ENCODE peak calls at places on chromosomes 12 and 14, in eight cellular contexts. One of them, this sample, is unnamed.

GRCh38 chr14:64539186-64539552 is 1.4 kb upstream of the HSPA2 start:
- DNase-seq in aorta: no peak
- DNase-seq in psoas muscle: no peak
- DNase-seq in HCT116: no peak
- DNase-seq in Peyer's patch: no peak
- DNase-seq in left ventricle myocardium inferior: no peak
- DNase-seq in tibial nerve: no peak
- DNase-seq in lung: no peak
- DNase-seq in this sample: no peak

GRCh38 chr14:31893156-31893813 is 183.8 kb upstream of the ARHGAP5 start:
- DNase-seq in psoas muscle: no peak
- DNase-seq in Peyer's patch: no peak
- DNase-seq in HCT116: no peak
- DNase-seq in lung: no peak
- DNase-seq in left ventricle myocardium inferior: no peak
- DNase-seq in aorta: no peak
- DNase-seq in tibial nerve: no peak
- DNase-seq in this sample: no peak

GRCh38 chr12:107544947-107545346 is 140.7 kb upstream of the PWP1 start:
- DNase-seq in Peyer's patch: no peak
- DNase-seq in lung: no peak
- DNase-seq in HCT116: no peak
- DNase-seq in psoas muscle: no peak
- DNase-seq in tibial nerve: no peak
- DNase-seq in left ventricle myocardium inferior: no peak
- DNase-seq in aorta: no peak
- DNase-seq in this sample: no peak

GRCh38 chr12:109625749-109626377 is 52.3 kb downstream of the MVK start:
- DNase-seq in Peyer's patch: no peak
- DNase-seq in HCT116: no peak
- DNase-seq in lung: no peak
- DNase-seq in psoas muscle: no peak
- DNase-seq in aorta: no peak
- DNase-seq in left ventricle myocardium inferior: no peak
- DNase-seq in tibial nerve: no peak
- DNase-seq in this sample: no peak

GRCh38 chr14:26597136-26598080 is at the start of gene NOVA1:
- DNase-seq in lung: no peak
- DNase-seq in psoas muscle: peak; percentile 53
- DNase-seq in Peyer's patch: no peak
- DNase-seq in tibial nerve: peak; percentile 17
- DNase-seq in HCT116: no peak
- DNase-seq in left ventricle myocardium inferior: peak; percentile 21
- DNase-seq in aorta: peak; percentile 78
- DNase-seq in this sample: no peak

GRCh38 chr14:21965042-21965441 is 291.4 kb upstream of the OR4E1 start:
- DNase-seq in Peyer's patch: no peak
- DNase-seq in psoas muscle: no peak
- DNase-seq in tibial nerve: no peak
- DNase-seq in left ventricle myocardium inferior: no peak
- DNase-seq in HCT116: no peak
- DNase-seq in lung: no peak
- DNase-seq in aorta: no peak
- DNase-seq in this sample: peak; percentile 55

GRCh38 chr14:97924922-97925613 is 1127.9 kb downstream of the VRK1 start:
- DNase-seq in aorta: no peak
- DNase-seq in tibial nerve: no peak
- DNase-seq in lung: no peak
- DNase-seq in Peyer's patch: no peak
- DNase-seq in left ventricle myocardium inferior: no peak
- DNase-seq in HCT116: no peak
- DNase-seq in psoas muscle: no peak
- DNase-seq in this sample: no peak

GRCh38 chr14:36857136-36857535 is 195.5 kb downstream of the PAX9 start:
- DNase-seq in left ventricle myocardium inferior: no peak
- DNase-seq in aorta: no peak
- DNase-seq in HCT116: no peak
- DNase-seq in Peyer's patch: no peak
- DNase-seq in tibial nerve: no peak
- DNase-seq in psoas muscle: no peak
- DNase-seq in lung: no peak
- DNase-seq in this sample: no peak

GRCh38 chr14:54683882-54684794 is 117.2 kb downstream of the SAMD4A start:
- DNase-seq in Peyer's patch: no peak
- DNase-seq in HCT116: no peak
- DNase-seq in psoas muscle: peak; percentile 77
- DNase-seq in aorta: peak; percentile 86
- DNase-seq in left ventricle myocardium inferior: peak; percentile 39
- DNase-seq in tibial nerve: no peak
- DNase-seq in lung: no peak
- DNase-seq in this sample: no peak

GRCh38 chr14:85293820-85294219 is 236.1 kb upstream of the FLRT2 start:
- DNase-seq in HCT116: no peak
- DNase-seq in lung: no peak
- DNase-seq in tibial nerve: no peak
- DNase-seq in psoas muscle: no peak
- DNase-seq in left ventricle myocardium inferior: no peak
- DNase-seq in Peyer's patch: no peak
- DNase-seq in aorta: no peak
- DNase-seq in this sample: no peak

GRCh38 chr14:51304428-51304827 is 64.4 kb downstream of the TMX1 start:
- DNase-seq in lung: no peak
- DNase-seq in tibial nerve: no peak
- DNase-seq in left ventricle myocardium inferior: no peak
- DNase-seq in psoas muscle: no peak
- DNase-seq in aorta: no peak
- DNase-seq in HCT116: no peak
- DNase-seq in Peyer's patch: no peak
- DNase-seq in this sample: no peak

GRCh38 chr14:90574640-90575131 is 177.9 kb downstream of the CALM1 start:
- DNase-seq in Peyer's patch: no peak
- DNase-seq in aorta: peak; percentile 51
- DNase-seq in left ventricle myocardium inferior: peak; percentile 69
- DNase-seq in tibial nerve: no peak
- DNase-seq in HCT116: no peak
- DNase-seq in psoas muscle: peak; percentile 79
- DNase-seq in lung: no peak
- DNase-seq in this sample: no peak

GRCh38 chr12:39402922-39403321 is 40.0 kb downstream of the KIF21A start:
- DNase-seq in left ventricle myocardium inferior: no peak
- DNase-seq in psoas muscle: no peak
- DNase-seq in aorta: no peak
- DNase-seq in lung: no peak
- DNase-seq in tibial nerve: no peak
- DNase-seq in HCT116: no peak
- DNase-seq in Peyer's patch: no peak
- DNase-seq in this sample: no peak

GRCh38 chr12:105235299-105235746 is 651 bp downstream of the APPL2 start:
- DNase-seq in psoas muscle: no peak
- DNase-seq in Peyer's patch: no peak
- DNase-seq in tibial nerve: no peak
- DNase-seq in lung: no peak
- DNase-seq in left ventricle myocardium inferior: no peak
- DNase-seq in aorta: no peak
- DNase-seq in HCT116: no peak
- DNase-seq in this sample: no peak

GRCh38 chr12:17528394-17528793 is 561.6 kb downstream of the RERGL start:
- DNase-seq in aorta: no peak
- DNase-seq in HCT116: no peak
- DNase-seq in tibial nerve: no peak
- DNase-seq in lung: no peak
- DNase-seq in left ventricle myocardium inferior: no peak
- DNase-seq in Peyer's patch: no peak
- DNase-seq in psoas muscle: no peak
- DNase-seq in this sample: no peak

GRCh38 chr12:75977952-75978671 is 53.5 kb downstream of the PHLDA1 start:
- DNase-seq in tibial nerve: peak; percentile 33
- DNase-seq in psoas muscle: no peak
- DNase-seq in aorta: no peak
- DNase-seq in lung: peak; percentile 71
- DNase-seq in HCT116: peak; percentile 94
- DNase-seq in Peyer's patch: peak; percentile 30
- DNase-seq in left ventricle myocardium inferior: no peak
- DNase-seq in this sample: peak; percentile 38

DNA sequence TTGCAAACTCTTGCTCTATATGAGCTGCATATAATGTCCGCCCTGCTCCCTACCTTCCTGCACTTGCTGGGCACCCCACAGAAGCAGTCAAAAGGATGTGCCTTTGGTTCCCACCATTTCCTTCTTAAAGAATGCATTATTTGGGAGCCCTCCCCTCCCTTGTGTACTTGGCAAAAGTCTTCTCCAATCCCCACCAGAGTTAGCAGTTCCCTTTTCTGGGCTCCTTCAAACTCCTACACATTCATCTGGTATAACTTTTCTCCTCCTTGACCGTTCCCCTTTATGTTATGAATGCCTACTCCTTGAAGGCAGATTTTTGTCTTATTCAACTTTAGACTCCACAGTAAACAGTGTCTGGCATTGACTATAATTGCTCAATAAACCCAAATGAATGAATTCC is 27.8 kb downstream of the AREL1 start:
- DNase-seq in lung: no peak
- DNase-seq in left ventricle myocardium inferior: no peak
- DNase-seq in Peyer's patch: no peak
- DNase-seq in tibial nerve: no peak
- DNase-seq in aorta: no peak
- DNase-seq in HCT116: no peak
- DNase-seq in psoas muscle: no peak
- DNase-seq in this sample: no peak
- H3K36me3 ChIP-seq in lung: peaks cover 39% of the 10 kb centered on the region
- H3K36me3 ChIP-seq in left ventricle myocardium inferior: peaks cover 44% of the 10 kb centered on the region
- H3K36me3 ChIP-seq in Peyer's patch: no peaks in the 10 kb centered on the region
- H3K36me3 ChIP-seq in tibial nerve: peaks cover 59% of the 10 kb centered on the region
- H3K36me3 ChIP-seq in aorta: no peaks in the 10 kb centered on the region
- H3K36me3 ChIP-seq in HCT116: peaks cover 23% of the 10 kb centered on the region
- H3K36me3 ChIP-seq in psoas muscle: peaks cover 59% of the 10 kb centered on the region
- H3K36me3 ChIP-seq in this sample: peaks cover 10% of the 10 kb centered on the region

DNA sequence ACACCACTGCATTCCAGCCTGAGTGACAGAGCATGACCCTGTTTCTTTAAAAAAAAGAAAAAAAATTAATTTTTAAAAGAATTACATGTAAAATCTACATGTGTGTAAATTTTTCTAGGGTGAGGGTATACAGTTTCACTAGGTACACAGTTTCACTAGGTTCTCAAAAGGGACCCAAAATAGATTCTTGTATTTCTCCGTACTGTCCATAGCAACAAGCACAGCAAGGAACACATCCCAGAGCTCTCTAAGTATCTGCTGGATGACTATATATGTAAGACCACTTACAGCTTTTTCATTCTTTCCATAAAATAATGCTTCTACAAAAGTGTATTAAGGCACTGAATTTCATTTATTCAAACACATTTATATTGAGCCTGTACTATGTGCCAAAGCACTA is 55.1 kb downstream of the ATXN2 start:
- DNase-seq in lung: no peak
- DNase-seq in Peyer's patch: no peak
- DNase-seq in tibial nerve: no peak
- DNase-seq in aorta: no peak
- DNase-seq in left ventricle myocardium inferior: no peak
- DNase-seq in psoas muscle: no peak
- DNase-seq in HCT116: no peak
- DNase-seq in this sample: no peak
- H3K36me3 ChIP-seq in lung: peaks cover 16% of the 10 kb centered on the region
- H3K36me3 ChIP-seq in Peyer's patch: no peaks in the 10 kb centered on the region
- H3K36me3 ChIP-seq in tibial nerve: peaks cover 56% of the 10 kb centered on the region
- H3K36me3 ChIP-seq in aorta: no peaks in the 10 kb centered on the region
- H3K36me3 ChIP-seq in left ventricle myocardium inferior: peaks cover 58% of the 10 kb centered on the region
- H3K36me3 ChIP-seq in psoas muscle: peaks cover 56% of the 10 kb centered on the region
- H3K36me3 ChIP-seq in HCT116: peaks cover 4% of the 10 kb centered on the region
- H3K36me3 ChIP-seq in this sample: peaks cover 6% of the 10 kb centered on the region

DNA sequence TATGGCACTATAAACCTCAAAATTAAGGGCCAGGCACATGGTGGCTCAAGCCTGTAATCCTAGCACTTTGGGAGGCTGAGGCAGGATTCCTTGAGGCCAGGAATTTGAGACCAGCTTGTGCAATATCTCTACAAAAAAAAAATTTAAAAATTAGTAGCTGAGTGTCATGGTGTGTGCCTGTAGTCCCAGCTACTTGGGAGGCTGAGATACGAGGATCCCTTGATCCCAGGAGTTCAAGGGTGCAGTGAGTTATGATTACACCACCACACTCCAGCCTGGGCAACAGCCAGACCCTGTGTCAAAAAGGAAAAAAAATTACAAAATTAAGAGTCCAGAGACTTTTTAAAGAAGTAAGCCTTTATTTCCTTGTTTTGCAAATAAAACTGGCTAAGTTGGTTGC is 1.8 kb upstream of the GCN1 start:
- DNase-seq in tibial nerve: no peak
- DNase-seq in psoas muscle: no peak
- DNase-seq in lung: no peak
- DNase-seq in HCT116: no peak
- DNase-seq in Peyer's patch: no peak
- DNase-seq in aorta: no peak
- DNase-seq in left ventricle myocardium inferior: no peak
- DNase-seq in this sample: no peak
- H3K36me3 ChIP-seq in tibial nerve: peaks cover 37% of the 10 kb centered on the region
- H3K36me3 ChIP-seq in psoas muscle: peaks cover 42% of the 10 kb centered on the region
- H3K36me3 ChIP-seq in lung: peaks cover 21% of the 10 kb centered on the region
- H3K36me3 ChIP-seq in HCT116: peaks cover 25% of the 10 kb centered on the region
- H3K36me3 ChIP-seq in Peyer's patch: no peaks in the 10 kb centered on the region
- H3K36me3 ChIP-seq in aorta: no peaks in the 10 kb centered on the region
- H3K36me3 ChIP-seq in left ventricle myocardium inferior: peaks cover 50% of the 10 kb centered on the region
- H3K36me3 ChIP-seq in this sample: peaks cover 41% of the 10 kb centered on the region

GRCh38 chr14:93957333-93957710 is 19.0 kb downstream of the ASB2 start:
- DNase-seq in psoas muscle: peak; percentile 56
- DNase-seq in left ventricle myocardium inferior: no peak
- DNase-seq in HCT116: no peak
- DNase-seq in Peyer's patch: no peak
- DNase-seq in lung: no peak
- DNase-seq in tibial nerve: no peak
- DNase-seq in aorta: no peak
- DNase-seq in this sample: no peak
- H3K36me3 ChIP-seq in psoas muscle: peaks cover 87% of the 10 kb centered on the region
- H3K36me3 ChIP-seq in left ventricle myocardium inferior: peaks cover 71% of the 10 kb centered on the region
- H3K36me3 ChIP-seq in HCT116: no peaks in the 10 kb centered on the region
- H3K36me3 ChIP-seq in Peyer's patch: no peaks in the 10 kb centered on the region
- H3K36me3 ChIP-seq in lung: no peaks in the 10 kb centered on the region
- H3K36me3 ChIP-seq in tibial nerve: no peaks in the 10 kb centered on the region
- H3K36me3 ChIP-seq in aorta: no peaks in the 10 kb centered on the region
- H3K36me3 ChIP-seq in this sample: no peaks in the 10 kb centered on the region

DNA sequence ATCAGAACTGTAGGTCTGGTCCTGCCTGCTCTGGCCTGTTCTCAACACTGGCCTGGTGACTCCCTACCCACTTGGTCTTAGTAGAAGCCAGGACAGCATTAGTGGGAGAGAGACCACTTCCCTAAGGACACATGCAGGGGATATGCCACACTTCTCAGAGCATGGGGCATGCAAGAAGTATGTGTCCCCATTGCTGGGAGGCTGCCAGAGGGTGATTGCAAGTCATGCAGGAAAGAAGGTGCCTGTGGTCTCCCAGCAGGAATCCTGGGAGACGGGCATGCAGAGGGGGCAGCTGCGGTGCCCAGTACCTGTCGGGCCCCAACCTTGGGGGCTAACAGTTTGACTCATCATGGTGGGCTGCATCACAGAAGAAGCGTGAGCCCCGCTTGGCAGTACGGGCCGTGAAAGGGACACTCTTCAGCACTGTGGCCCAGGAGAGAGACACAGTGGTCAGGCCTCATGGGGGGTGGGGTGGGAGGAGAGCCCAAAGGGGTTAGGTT is 23.0 kb downstream of the PRPF40B start:
- DNase-seq in Peyer's patch: no peak
- DNase-seq in psoas muscle: no peak
- DNase-seq in left ventricle myocardium inferior: no peak
- DNase-seq in aorta: no peak
- DNase-seq in tibial nerve: no peak
- DNase-seq in HCT116: no peak
- DNase-seq in lung: no peak
- DNase-seq in this sample: no peak
- H3K36me3 ChIP-seq in Peyer's patch: no peaks in the 10 kb centered on the region
- H3K36me3 ChIP-seq in psoas muscle: peaks cover 77% of the 10 kb centered on the region
- H3K36me3 ChIP-seq in left ventricle myocardium inferior: peaks cover 86% of the 10 kb centered on the region
- H3K36me3 ChIP-seq in aorta: no peaks in the 10 kb centered on the region
- H3K36me3 ChIP-seq in tibial nerve: peaks cover 95% of the 10 kb centered on the region
- H3K36me3 ChIP-seq in HCT116: no peaks in the 10 kb centered on the region
- H3K36me3 ChIP-seq in lung: no peaks in the 10 kb centered on the region
- H3K36me3 ChIP-seq in this sample: peaks cover 17% of the 10 kb centered on the region

GRCh38 chr12:2616763-2617162 is 178.0 kb upstream of the FKBP4 start:
- DNase-seq in Peyer's patch: no peak
- DNase-seq in HCT116: no peak
- DNase-seq in lung: no peak
- DNase-seq in psoas muscle: no peak
- DNase-seq in left ventricle myocardium inferior: no peak
- DNase-seq in aorta: no peak
- DNase-seq in tibial nerve: no peak
- DNase-seq in this sample: no peak
- H3K36me3 ChIP-seq in Peyer's patch: no peaks in the 10 kb centered on the region
- H3K36me3 ChIP-seq in HCT116: no peaks in the 10 kb centered on the region
- H3K36me3 ChIP-seq in lung: peaks cover 4% of the 10 kb centered on the region
- H3K36me3 ChIP-seq in psoas muscle: no peaks in the 10 kb centered on the region
- H3K36me3 ChIP-seq in left ventricle myocardium inferior: peaks cover 83% of the 10 kb centered on the region
- H3K36me3 ChIP-seq in aorta: no peaks in the 10 kb centered on the region
- H3K36me3 ChIP-seq in tibial nerve: no peaks in the 10 kb centered on the region
- H3K36me3 ChIP-seq in this sample: no peaks in the 10 kb centered on the region